ENCODE peak calls at places on chromosomes 13 and 19, in nine cellular contexts. One of them, this sample, is unnamed.

GRCh38 chr13:73220966-73221720 is 162.3 kb downstream of the KLF5 start:
- DNase-seq in H9: no peak
- DNase-seq in IMR-90: peak; percentile 41
- DNase-seq in mammary epithelial cell: peak; percentile 48
- DNase-seq in DND-41: no peak
- DNase-seq in endothelial cell of umbilical vein: no peak
- DNase-seq in K562: no peak
- DNase-seq in NT2/D1: no peak
- DNase-seq in astrocyte: no peak
- DNase-seq in this sample: peak; percentile 40

GRCh38 chr19:2294377-2295335 is 12.7 kb upstream of the PEAK3 start:
- DNase-seq in H9: no peak
- DNase-seq in IMR-90: peak; percentile 54
- DNase-seq in mammary epithelial cell: no peak
- DNase-seq in DND-41: no peak
- DNase-seq in endothelial cell of umbilical vein: no peak
- DNase-seq in K562: no peak
- DNase-seq in NT2/D1: no peak
- DNase-seq in astrocyte: peak; percentile 47
- DNase-seq in this sample: no peak

GRCh38 chr19:45670670-45671453 is 2.8 kb downstream of the GIPR start:
- DNase-seq in H9: peak; percentile 96
- DNase-seq in IMR-90: peak; percentile 72
- DNase-seq in mammary epithelial cell: peak; percentile 28
- DNase-seq in DND-41: no peak
- DNase-seq in endothelial cell of umbilical vein: peak; percentile 65
- DNase-seq in K562: peak; percentile 100
- DNase-seq in NT2/D1: peak; percentile 85
- DNase-seq in astrocyte: no peak
- DNase-seq in this sample: peak; percentile 97

GRCh38 chr13:106176103-106176502 is 359.4 kb downstream of the EFNB2 start:
- DNase-seq in H9: no peak
- DNase-seq in IMR-90: peak; percentile 78
- DNase-seq in mammary epithelial cell: no peak
- DNase-seq in DND-41: no peak
- DNase-seq in endothelial cell of umbilical vein: no peak
- DNase-seq in K562: no peak
- DNase-seq in NT2/D1: no peak
- DNase-seq in astrocyte: peak; percentile 93
- DNase-seq in this sample: no peak

GRCh38 chr13:110403315-110403714 is 96.2 kb downstream of the COL4A2 start:
- DNase-seq in H9: no peak
- DNase-seq in IMR-90: peak; percentile 84
- DNase-seq in mammary epithelial cell: no peak
- DNase-seq in DND-41: no peak
- DNase-seq in endothelial cell of umbilical vein: no peak
- DNase-seq in K562: no peak
- DNase-seq in NT2/D1: no peak
- DNase-seq in astrocyte: peak; percentile 92
- DNase-seq in this sample: no peak

GRCh38 chr19:41869374-41869955 is 7.6 kb upstream of the CD79A start:
- DNase-seq in H9: no peak
- DNase-seq in IMR-90: no peak
- DNase-seq in mammary epithelial cell: no peak
- DNase-seq in DND-41: peak; percentile 24
- DNase-seq in endothelial cell of umbilical vein: no peak
- DNase-seq in K562: no peak
- DNase-seq in NT2/D1: no peak
- DNase-seq in astrocyte: no peak
- DNase-seq in this sample: no peak

GRCh38 chr19:5567360-5567970 is at the start of gene TINCR:
- DNase-seq in H9: peak; percentile 71
- DNase-seq in IMR-90: no peak
- DNase-seq in mammary epithelial cell: no peak
- DNase-seq in DND-41: no peak
- DNase-seq in endothelial cell of umbilical vein: no peak
- DNase-seq in K562: no peak
- DNase-seq in NT2/D1: no peak
- DNase-seq in astrocyte: no peak
- DNase-seq in this sample: no peak

GRCh38 chr19:48646192-48646911 is 365 bp upstream of the CA11 start:
- DNase-seq in H9: peak; percentile 96
- DNase-seq in IMR-90: peak; percentile 72
- DNase-seq in mammary epithelial cell: peak; percentile 68
- DNase-seq in DND-41: peak; percentile 96
- DNase-seq in endothelial cell of umbilical vein: peak; percentile 84
- DNase-seq in K562: peak; percentile 93
- DNase-seq in NT2/D1: peak; percentile 85
- DNase-seq in astrocyte: peak; percentile 56
- DNase-seq in this sample: peak; percentile 89

GRCh38 chr13:103002279-103002678 is 63.9 kb downstream of the SLC10A2 start:
- DNase-seq in H9: no peak
- DNase-seq in IMR-90: no peak
- DNase-seq in mammary epithelial cell: no peak
- DNase-seq in DND-41: no peak
- DNase-seq in endothelial cell of umbilical vein: no peak
- DNase-seq in K562: no peak
- DNase-seq in NT2/D1: no peak
- DNase-seq in astrocyte: no peak
- DNase-seq in this sample: no peak

GRCh38 chr19:3149089-3149488 is 13.3 kb downstream of the GNA15 start:
- DNase-seq in H9: no peak
- DNase-seq in IMR-90: no peak
- DNase-seq in mammary epithelial cell: no peak
- DNase-seq in DND-41: no peak
- DNase-seq in endothelial cell of umbilical vein: no peak
- DNase-seq in K562: no peak
- DNase-seq in NT2/D1: no peak
- DNase-seq in astrocyte: no peak
- DNase-seq in this sample: no peak

GRCh38 chr19:35742121-35742724 is at the start of gene IGFLR1:
- DNase-seq in H9: no peak
- DNase-seq in IMR-90: no peak
- DNase-seq in mammary epithelial cell: no peak
- DNase-seq in DND-41: no peak
- DNase-seq in endothelial cell of umbilical vein: no peak
- DNase-seq in K562: no peak
- DNase-seq in NT2/D1: no peak
- DNase-seq in astrocyte: no peak
- DNase-seq in this sample: peak; percentile 53

GRCh38 chr13:110231348-110232047 is 75.5 kb downstream of the COL4A1 start:
- DNase-seq in H9: no peak
- DNase-seq in IMR-90: no peak
- DNase-seq in mammary epithelial cell: peak; percentile 11
- DNase-seq in DND-41: no peak
- DNase-seq in endothelial cell of umbilical vein: no peak
- DNase-seq in K562: no peak
- DNase-seq in NT2/D1: no peak
- DNase-seq in astrocyte: no peak
- DNase-seq in this sample: no peak

GRCh38 chr13:110651271-110651670 is 35.9 kb downstream of the NAXD start:
- DNase-seq in H9: no peak
- DNase-seq in IMR-90: no peak
- DNase-seq in mammary epithelial cell: no peak
- DNase-seq in DND-41: no peak
- DNase-seq in endothelial cell of umbilical vein: no peak
- DNase-seq in K562: no peak
- DNase-seq in NT2/D1: no peak
- DNase-seq in astrocyte: no peak
- DNase-seq in this sample: no peak

GRCh38 chr19:36687214-36688056 is at the start of gene ZNF567:
- DNase-seq in H9: peak; percentile 97
- DNase-seq in IMR-90: peak; percentile 93
- DNase-seq in mammary epithelial cell: peak; percentile 96
- DNase-seq in DND-41: peak; percentile 98
- DNase-seq in endothelial cell of umbilical vein: peak; percentile 88
- DNase-seq in K562: peak; percentile 95
- DNase-seq in NT2/D1: peak; percentile 85
- DNase-seq in astrocyte: peak; percentile 87
- DNase-seq in this sample: peak; percentile 99

GRCh38 chr13:66657165-66657895 is 572.8 kb downstream of the PCDH9 start:
- DNase-seq in H9: no peak
- DNase-seq in IMR-90: peak; percentile 98
- DNase-seq in mammary epithelial cell: peak; percentile 97
- DNase-seq in DND-41: no peak
- DNase-seq in endothelial cell of umbilical vein: peak; percentile 97
- DNase-seq in K562: no peak
- DNase-seq in NT2/D1: no peak
- DNase-seq in astrocyte: peak; percentile 99
- DNase-seq in this sample: no peak

GRCh38 chr13:110517505-110518149 is 43.9 kb downstream of the RAB20 start:
- DNase-seq in H9: no peak
- DNase-seq in IMR-90: no peak
- DNase-seq in mammary epithelial cell: no peak
- DNase-seq in DND-41: no peak
- DNase-seq in endothelial cell of umbilical vein: no peak
- DNase-seq in K562: no peak
- DNase-seq in NT2/D1: no peak
- DNase-seq in astrocyte: no peak
- DNase-seq in this sample: no peak

DNA sequence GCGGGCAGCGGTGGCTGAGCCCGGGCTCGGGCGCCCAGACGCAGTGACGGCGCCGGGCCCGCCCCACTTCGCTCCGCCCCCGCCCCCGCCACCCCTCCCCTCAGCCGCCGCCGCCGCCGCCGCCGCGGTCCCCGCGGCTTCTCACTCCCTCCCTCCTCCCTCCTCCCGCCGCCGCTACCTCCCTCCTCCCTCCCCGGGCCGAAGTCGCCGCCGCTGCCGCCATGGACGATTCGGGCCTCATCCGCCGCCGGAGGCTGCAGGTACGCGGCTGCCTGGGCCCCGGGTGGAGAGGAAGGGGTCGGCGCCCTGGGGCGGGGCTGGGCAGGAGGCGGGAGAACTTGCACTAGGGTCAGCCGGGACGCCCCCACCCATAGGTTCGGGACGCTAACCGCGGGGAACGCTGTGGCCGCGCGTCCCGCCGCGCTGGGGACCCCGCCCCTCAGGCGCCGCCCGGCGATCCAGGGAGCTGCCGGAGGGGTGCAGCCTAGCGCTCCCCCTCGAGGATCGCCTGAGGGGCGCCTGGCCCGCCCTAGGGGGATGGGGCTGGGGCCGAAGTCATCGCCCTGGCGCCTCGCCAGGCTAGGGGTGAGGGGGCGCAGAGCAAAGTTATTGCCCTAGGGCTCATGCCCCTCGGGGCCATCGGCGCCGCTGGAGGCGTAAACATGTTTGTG is 497 bp downstream of the RTBDN start:
- DNase-seq in H9: peak; percentile 70
- DNase-seq in IMR-90: no peak
- DNase-seq in mammary epithelial cell: no peak
- DNase-seq in DND-41: peak; percentile 73
- DNase-seq in endothelial cell of umbilical vein: no peak
- DNase-seq in K562: peak; percentile 80
- DNase-seq in NT2/D1: no peak
- DNase-seq in astrocyte: no peak
- DNase-seq in this sample: peak; percentile 39
- H3K9ac ChIP-seq in H9: no peak overlapping the region
- H3K9ac ChIP-seq in IMR-90: no peak overlapping the region
- H3K9ac ChIP-seq in mammary epithelial cell: no peak overlapping the region
- H3K9ac ChIP-seq in DND-41: peak overlapping the region; percentile 67
- H3K9ac ChIP-seq in endothelial cell of umbilical vein: no peak overlapping the region
- H3K9ac ChIP-seq in K562: peak overlapping the region; percentile 36
- H3K9ac ChIP-seq in NT2/D1: peak overlapping the region; percentile 83
- H3K9ac ChIP-seq in astrocyte: no peak overlapping the region
- H3K9ac ChIP-seq in this sample: no peak overlapping the region

DNA sequence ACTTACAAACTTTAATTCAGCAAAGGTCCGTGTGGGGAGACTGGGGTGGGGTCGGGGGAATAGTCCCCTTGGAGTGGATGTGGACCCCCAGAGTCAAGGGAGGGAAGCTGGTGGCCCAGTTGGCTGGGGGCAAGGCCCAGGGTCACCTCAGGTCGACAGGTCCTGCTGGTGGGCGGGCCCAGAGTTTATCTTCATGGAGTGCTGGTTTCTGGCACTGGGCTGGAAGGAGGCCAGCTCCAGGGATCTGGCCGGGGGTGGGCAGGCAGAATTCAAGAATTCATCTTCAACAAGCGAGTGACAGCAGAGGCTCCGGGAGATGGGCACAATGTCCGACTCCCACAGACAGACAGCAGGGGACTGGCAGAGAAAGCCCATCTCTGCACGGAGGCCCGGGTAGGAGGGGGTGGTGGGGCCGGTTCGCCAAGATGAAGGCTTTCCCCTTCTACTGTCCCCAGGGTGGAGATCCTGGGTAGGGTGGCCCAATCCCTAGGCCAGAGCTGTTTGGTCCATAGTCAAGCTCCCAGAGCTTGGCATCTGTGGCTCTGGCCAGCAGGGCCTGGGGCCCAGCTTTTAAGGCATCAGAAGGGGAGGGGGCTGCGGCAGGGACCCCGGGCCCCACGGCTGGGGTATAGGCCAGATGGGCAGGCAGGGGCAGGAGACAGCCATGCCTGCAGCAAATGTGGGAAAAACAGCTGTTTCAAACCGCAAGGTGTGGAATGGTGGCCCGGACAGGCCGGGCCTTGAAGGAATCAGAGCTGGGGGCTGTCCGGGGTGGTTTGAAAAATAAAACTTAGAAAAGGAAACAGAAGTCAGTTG is 622 bp upstream of the FDX2 start:
- DNase-seq in H9: no peak
- DNase-seq in IMR-90: no peak
- DNase-seq in mammary epithelial cell: no peak
- DNase-seq in DND-41: no peak
- DNase-seq in endothelial cell of umbilical vein: no peak
- DNase-seq in K562: no peak
- DNase-seq in NT2/D1: no peak
- DNase-seq in astrocyte: no peak
- DNase-seq in this sample: peak; percentile 42
- H3K9ac ChIP-seq in H9: no peak overlapping the region
- H3K9ac ChIP-seq in IMR-90: peak overlapping the region; percentile 33
- H3K9ac ChIP-seq in mammary epithelial cell: no peak overlapping the region
- H3K9ac ChIP-seq in DND-41: peak overlapping the region; percentile 76
- H3K9ac ChIP-seq in endothelial cell of umbilical vein: no peak overlapping the region
- H3K9ac ChIP-seq in K562: peak overlapping the region; percentile 74
- H3K9ac ChIP-seq in NT2/D1: peak overlapping the region; percentile 99
- H3K9ac ChIP-seq in astrocyte: peak overlapping the region; percentile 80
- H3K9ac ChIP-seq in this sample: no peak overlapping the region

GRCh38 chr19:8577247-8577646 is at the start of gene MYO1F:
- DNase-seq in H9: no peak
- DNase-seq in IMR-90: no peak
- DNase-seq in mammary epithelial cell: no peak
- DNase-seq in DND-41: no peak
- DNase-seq in endothelial cell of umbilical vein: no peak
- DNase-seq in K562: peak; percentile 48
- DNase-seq in NT2/D1: no peak
- DNase-seq in astrocyte: no peak
- DNase-seq in this sample: peak; percentile 53
- H3K9ac ChIP-seq in H9: no peak within 1 kb of the TSS
- H3K9ac ChIP-seq in IMR-90: no peak within 1 kb of the TSS
- H3K9ac ChIP-seq in mammary epithelial cell: no peak within 1 kb of the TSS
- H3K9ac ChIP-seq in DND-41: no peak within 1 kb of the TSS
- H3K9ac ChIP-seq in endothelial cell of umbilical vein: no peak within 1 kb of the TSS
- H3K9ac ChIP-seq in K562: no peak within 1 kb of the TSS
- H3K9ac ChIP-seq in NT2/D1: peak within 1 kb of the TSS; percentile 37
- H3K9ac ChIP-seq in astrocyte: no peak within 1 kb of the TSS
- H3K9ac ChIP-seq in this sample: peak within 1 kb of the TSS; percentile 63

GRCh38 chr19:8608858-8609209 is 1.7 kb downstream of the ADAMTS10 start:
- DNase-seq in H9: no peak
- DNase-seq in IMR-90: no peak
- DNase-seq in mammary epithelial cell: no peak
- DNase-seq in DND-41: no peak
- DNase-seq in endothelial cell of umbilical vein: no peak
- DNase-seq in K562: no peak
- DNase-seq in NT2/D1: no peak
- DNase-seq in astrocyte: no peak
- DNase-seq in this sample: no peak
- H3K9ac ChIP-seq in H9: peak overlapping the region; percentile 32
- H3K9ac ChIP-seq in IMR-90: peak overlapping the region; percentile 76
- H3K9ac ChIP-seq in mammary epithelial cell: no peak overlapping the region
- H3K9ac ChIP-seq in DND-41: no peak overlapping the region
- H3K9ac ChIP-seq in endothelial cell of umbilical vein: peak overlapping the region; percentile 75
- H3K9ac ChIP-seq in K562: no peak overlapping the region
- H3K9ac ChIP-seq in NT2/D1: peak overlapping the region; percentile 86
- H3K9ac ChIP-seq in astrocyte: peak overlapping the region; percentile 99
- H3K9ac ChIP-seq in this sample: peak overlapping the region; percentile 63

This sample was measured in colonic mucosa.